ENCODE peak calls at places on chromosomes 2 and 18, in eight cellular contexts. B, R, N, I, H, Z, X and T are unnamed samples.

GRCh38 chr2:191836853-191837769 is 9.8 kb downstream of the CAVIN2 start:
- DNase-seq in B (peak), R (peak), N (no peak), I (no peak), H (no peak), Z (no peak), X (no peak), T (no peak)

GRCh38 chr2:26324903-26325302 is 21.0 kb upstream of the SELENOI start:
- DNase-seq in B (no peak), R (no peak), N (no peak), I (no peak), H (no peak), Z (no peak), X (no peak), T (no peak)

GRCh38 chr2:18885457-18885856 is 296.1 kb upstream of the NT5C1B start:
- DNase-seq in B (no peak), R (no peak), N (no peak), I (no peak), H (no peak), Z (no peak), X (no peak), T (no peak)

GRCh38 chr2:157061799-157062198 is 195.7 kb upstream of the GALNT5 start:
- DNase-seq in B (no peak), R (no peak), N (no peak), I (no peak), H (no peak), Z (no peak), X (no peak), T (no peak)

GRCh38 chr2:181984814-181985631 is 630 bp upstream of the PPP1R1C start:
- DNase-seq in B (no peak), R (no peak), N (no peak), I (no peak), H (no peak), Z (no peak), X (no peak), T (no peak)

GRCh38 chr2:97995026-97995733 is 568 bp downstream of the TMEM131 start:
- DNase-seq in B (no peak), R (peak), N (peak), I (peak), H (peak), Z (no peak), X (peak), T (peak)

GRCh38 chr18:26004827-26005226 is 85.6 kb downstream of the SS18 start:
- DNase-seq in B (no peak), R (no peak), N (no peak), I (no peak), H (no peak), Z (no peak), X (no peak), T (no peak)

GRCh38 chr2:176496756-176497155 is 227.5 kb downstream of the MTX2 start:
- DNase-seq in B (no peak), R (no peak), N (no peak), I (no peak), H (peak), Z (no peak), X (no peak), T (peak)

GRCh38 chr2:228841877-228842276 is 429.2 kb downstream of the PID1 start:
- DNase-seq in B (no peak), R (peak), N (no peak), I (no peak), H (peak), Z (no peak), X (peak), T (peak)

GRCh38 chr2:156602552-156602933 is 166.4 kb downstream of the GPD2 start:
- DNase-seq in B (no peak), R (no peak), N (no peak), I (no peak), H (no peak), Z (no peak), X (no peak), T (no peak)

GRCh38 chr2:200305797-200306718 is at the start of gene SPATS2L:
- DNase-seq in B (peak), R (peak), N (peak), I (peak), H (peak), Z (peak), X (peak), T (peak)

GRCh38 chr2:68088950-68089349 is 26.1 kb upstream of the C1D start:
- DNase-seq in B (no peak), R (no peak), N (no peak), I (no peak), H (no peak), Z (no peak), X (no peak), T (no peak)

GRCh38 chr2:25491966-25492532 is 150.3 kb upstream of the DNMT3A start:
- DNase-seq in B (no peak), R (peak), N (no peak), I (no peak), H (peak), Z (no peak), X (peak), T (peak)